ENCODE peak calls at places on chromosome 3, in seven cellular contexts. N is bronchial epithelial cell; C is COR-L47; I is Right ventricle myocardium superior; E is CD8-positive, alpha-beta T cell; P is GF-D8; Z is fibroblast of villous mesenchyme. L is an unnamed sample.

GRCh38 chr3:66858656-66859381 is 139.3 kb upstream of the KBTBD8 start:
- DNase-seq in N (no peak), C (no peak), I (no peak), E (no peak), P (no peak), Z (no peak), L (no peak)

GRCh38 chr3:47916201-47916600 is 100.0 kb downstream of the MAP4 start:
- DNase-seq in N (no peak), C (no peak), I (no peak), E (no peak), P (no peak), Z (no peak), L (no peak)

GRCh38 chr3:66449411-66449931 is 51.4 kb downstream of the LRIG1 start:
- DNase-seq in N (no peak), C (no peak), I (no peak), E (no peak), P (no peak), Z (no peak), L (no peak)

GRCh38 chr3:12193485-12194165 is 34.9 kb upstream of the TIMP4 start:
- DNase-seq in N (peak; percentile 98), C (no peak), I (no peak), E (no peak), P (peak; percentile 40), Z (peak; percentile 99), L (no peak)

GRCh38 chr3:26308454-26308853 is 314.1 kb upstream of the LRRC3B start:
- DNase-seq in N (no peak), C (no peak), I (no peak), E (no peak), P (no peak), Z (no peak), L (no peak)

GRCh38 chr3:56672-57071 is 139.9 kb upstream of the CHL1 start:
- DNase-seq in N (no peak), C (no peak), I (no peak), E (no peak), P (no peak), Z (no peak), L (no peak)

GRCh38 chr3:13571831-13572750 is 23.2 kb downstream of the FBLN2 start:
- DNase-seq in N (no peak), C (no peak), I (no peak), E (no peak), P (no peak), Z (no peak), L (no peak)

GRCh38 chr3:58013099-58013498 is 4.9 kb downstream of the FLNB start:
- DNase-seq in N (no peak), C (no peak), I (no peak), E (no peak), P (no peak), Z (peak; percentile 59), L (no peak)

GRCh38 chr3:109806929-109807328 is 469.6 kb upstream of the DPPA4 start:
- DNase-seq in N (peak; percentile 79), C (no peak), I (no peak), E (peak; percentile 39), P (peak; percentile 72), Z (peak; percentile 7), L (no peak)

GRCh38 chr3:43789028-43789427 is 98.3 kb downstream of the ABHD5 start:
- DNase-seq in N (no peak), C (no peak), I (no peak), E (no peak), P (no peak), Z (no peak), L (no peak)

GRCh38 chr3:171419457-171419856 is 40.7 kb downstream of the TNIK start:
- DNase-seq in N (no peak), C (no peak), I (no peak), E (no peak), P (no peak), Z (no peak), L (no peak)

GRCh38 chr3:47266709-47267489 is 15.7 kb downstream of the KIF9 start:
- DNase-seq in N (peak; percentile 93), C (no peak), I (peak; percentile 88), E (peak; percentile 49), P (peak; percentile 84), Z (peak; percentile 97), L (no peak)

GRCh38 chr3:10319251-10319650 is 1.7 kb downstream of the SEC13 start:
- DNase-seq in N (no peak), C (no peak), I (no peak), E (no peak), P (no peak), Z (no peak), L (no peak)

GRCh38 chr3:72673011-72673771 is 175.1 kb downstream of the SHQ1 start:
- DNase-seq in N (no peak), C (no peak), I (no peak), E (no peak), P (no peak), Z (no peak), L (no peak)

GRCh38 chr3:13389378-13389777 is 30.7 kb downstream of the NUP210 start:
- DNase-seq in N (no peak), C (no peak), I (no peak), E (no peak), P (no peak), Z (no peak), L (no peak)

GRCh38 chr3:194203482-194204035 is 67.6 kb downstream of the HES1 start:
- DNase-seq in N (peak; percentile 28), C (peak; percentile 40), I (no peak), E (peak; percentile 18), P (no peak), Z (no peak), L (peak; percentile 79)

GRCh38 chr3:128094295-128095151 is 29.1 kb downstream of the RUVBL1 start:
- DNase-seq in N (peak; percentile 63), C (no peak), I (no peak), E (no peak), P (no peak), Z (no peak), L (no peak)

GRCh38 chr3:184234224-184234623 is 4.8 kb downstream of the VWA5B2 start:
- DNase-seq in N (peak; percentile 92), C (peak; percentile 17), I (no peak), E (no peak), P (no peak), Z (peak; percentile 67), L (no peak)

GRCh38 chr3:27279153-27279552 is 90.0 kb downstream of the NEK10 start:
- DNase-seq in N (peak; percentile 10), C (peak; percentile 12), I (no peak), E (no peak), P (no peak), Z (peak; percentile 33), L (no peak)

GRCh38 chr3:30810617-30811016 is 83.8 kb downstream of the GADL1 start:
- DNase-seq in N (no peak), C (no peak), I (no peak), E (no peak), P (no peak), Z (peak; percentile 15), L (no peak)

GRCh38 chr3:123618768-123619484 is 34.1 kb upstream of the HACD2 start:
- DNase-seq in N (peak; percentile 44), C (peak; percentile 70), I (peak; percentile 85), E (no peak), P (peak; percentile 71), Z (peak; percentile 60), L (no peak)

GRCh38 chr3:71817262-71817661 is 32.3 kb upstream of the PROK2 start:
- DNase-seq in N (no peak), C (no peak), I (no peak), E (no peak), P (no peak), Z (no peak), L (no peak)

GRCh38 chr3:141603473-141604035 is 116.7 kb downstream of the RASA2 start:
- DNase-seq in N (peak; percentile 91), C (no peak), I (no peak), E (no peak), P (no peak), Z (no peak), L (no peak)

GRCh38 chr3:29822051-29822450 is 541.2 kb downstream of the RBMS3 start:
- DNase-seq in N (peak; percentile 22), C (no peak), I (no peak), E (no peak), P (no peak), Z (peak; percentile 28), L (no peak)

GRCh38 chr3:32229565-32229964 is 8.9 kb upstream of the CMTM8 start:
- DNase-seq in N (peak; percentile 33), C (no peak), I (no peak), E (no peak), P (no peak), Z (no peak), L (no peak)

GRCh38 chr3:56894912-56895431 is 93.2 kb upstream of the ARHGEF3 start:
- DNase-seq in N (no peak), C (no peak), I (no peak), E (no peak), P (no peak), Z (no peak), L (no peak)

GRCh38 chr3:1942751-1943150 is 155.9 kb upstream of the CNTN4 start:
- DNase-seq in N (no peak), C (no peak), I (no peak), E (no peak), P (no peak), Z (no peak), L (no peak)

GRCh38 chr3:119542168-119542767 is 17.1 kb downstream of the CD80 start:
- DNase-seq in N (no peak), C (no peak), I (no peak), E (no peak), P (no peak), Z (no peak), L (no peak)

GRCh38 chr3:31294430-31295149 is 238.1 kb upstream of the STT3B start:
- DNase-seq in N (no peak), C (no peak), I (no peak), E (no peak), P (no peak), Z (no peak), L (no peak)

L was measured in NCI-H1417.